ENCODE peak calls at places on chromosomes 6 and 20, in nine cellular contexts. U is suprapubic skin, Q is lower leg skin, D is endothelial cell of umbilical vein, F is stomach, O is NB4, N is HepG2, Y is body of pancreas, T is uterus. I is an unnamed sample.

GRCh38 chr20:625360-625932 is 15.3 kb upstream of the TCF15 start:
- DNase-seq in T (no peak), F (no peak), O (peak; percentile 64), D (peak; percentile 35), Y (no peak), N (no peak), Q (no peak), U (no peak), I (no peak)

GRCh38 chr6:102995491-102995890 is 1602.0 kb downstream of the GRIK2 start:
- DNase-seq in N (no peak), Q (no peak), T (no peak), F (no peak), U (no peak), D (no peak), Y (no peak), O (no peak), I (no peak)

GRCh38 chr6:8499540-8499939 is 64.2 kb upstream of the SLC35B3 start:
- DNase-seq in Y (no peak), Q (no peak), U (no peak), T (no peak), F (no peak), N (peak; percentile 10), O (peak; percentile 12), D (no peak), I (no peak)

GRCh38 chr6:38617856-38618255 is 21.9 kb downstream of the BTBD9 start:
- DNase-seq in F (no peak), T (no peak), U (no peak), Q (no peak), O (no peak), D (no peak), N (no peak), Y (no peak), I (no peak)

GRCh38 chr20:43666376-43667328 is at the start of gene MYBL2:
- DNase-seq in F (peak; percentile 66), T (peak; percentile 15), Q (no peak), D (peak; percentile 48), N (peak; percentile 70), U (no peak), O (peak; percentile 86), Y (peak; percentile 58), I (no peak)

GRCh38 chr6:12343122-12343439 is 52.9 kb downstream of the EDN1 start:
- DNase-seq in N (no peak), D (no peak), O (peak; percentile 71), Q (no peak), T (no peak), Y (no peak), U (no peak), F (no peak), I (no peak)

GRCh38 chr20:22924036-22924737 is 110.9 kb upstream of the SSTR4 start:
- DNase-seq in F (no peak), O (no peak), U (no peak), D (no peak), T (no peak), N (no peak), Y (no peak), Q (no peak), I (no peak)

GRCh38 chr6:4584801-4585200 is 191.4 kb upstream of the CDYL start:
- DNase-seq in D (no peak), Y (no peak), U (no peak), T (no peak), N (no peak), Q (peak; percentile 58), F (no peak), O (no peak), I (no peak)

GRCh38 chr6:61868507-61869080 is 417.4 kb downstream of the KHDRBS2 start:
- DNase-seq in U (no peak), D (no peak), Q (no peak), Y (no peak), F (no peak), T (no peak), O (no peak), N (no peak), I (no peak)

GRCh38 chr20:59037386-59037785 is 5.2 kb downstream of the PRELID3B start:
- DNase-seq in D (no peak), Y (no peak), N (no peak), T (no peak), F (no peak), Q (no peak), U (no peak), O (no peak), I (no peak)

GRCh38 chr6:12791371-12791770 is 74.8 kb downstream of the PHACTR1 start:
- DNase-seq in Q (no peak), Y (no peak), D (no peak), T (no peak), U (no peak), N (no peak), O (no peak), F (no peak), I (no peak)

GRCh38 chr6:155955038-155955437 is 499.4 kb upstream of the NOX3 start:
- DNase-seq in N (no peak), T (no peak), Y (no peak), D (no peak), F (no peak), U (no peak), Q (no peak), O (peak; percentile 8), I (no peak)

GRCh38 chr6:4804095-4804494 is 27.9 kb downstream of the CDYL start:
- DNase-seq in D (no peak), N (peak; percentile 34), U (no peak), O (peak; percentile 70), T (no peak), Y (no peak), F (no peak), Q (no peak), I (no peak)

GRCh38 chr6:17871169-17871479 is 116.3 kb downstream of the KIF13A start:
- DNase-seq in N (no peak), Y (no peak), T (no peak), U (no peak), D (no peak), F (no peak), Q (no peak), O (no peak), I (no peak)

GRCh38 chr20:23624307-23624706 is 13.4 kb downstream of the CST3 start:
- DNase-seq in Y (no peak), Q (no peak), N (peak; percentile 55), D (no peak), O (no peak), U (no peak), T (no peak), F (no peak), I (no peak)

GRCh38 chr20:58393299-58393698 is 4.3 kb downstream of the VAPB start:
- DNase-seq in Q (no peak), U (no peak), D (no peak), F (no peak), Y (no peak), T (no peak), N (no peak), O (no peak), I (no peak)

GRCh38 chr20:2101935-2102584 is 433 bp downstream of the STK35 start:
- DNase-seq in N (peak; percentile 94), Q (peak; percentile 98), F (peak; percentile 91), U (peak; percentile 96), O (peak; percentile 96), T (peak; percentile 88), D (peak; percentile 90), Y (peak; percentile 92), I (peak; percentile 88)
- TF ChIP-seq POLR2A in N (peak; percentile 91), Q (no peak), F (no peak), U (no peak), O (peak; percentile 87), T (peak; percentile 33), D (peak; percentile 75), Y (peak; percentile 2), I (no peak)

DNA sequence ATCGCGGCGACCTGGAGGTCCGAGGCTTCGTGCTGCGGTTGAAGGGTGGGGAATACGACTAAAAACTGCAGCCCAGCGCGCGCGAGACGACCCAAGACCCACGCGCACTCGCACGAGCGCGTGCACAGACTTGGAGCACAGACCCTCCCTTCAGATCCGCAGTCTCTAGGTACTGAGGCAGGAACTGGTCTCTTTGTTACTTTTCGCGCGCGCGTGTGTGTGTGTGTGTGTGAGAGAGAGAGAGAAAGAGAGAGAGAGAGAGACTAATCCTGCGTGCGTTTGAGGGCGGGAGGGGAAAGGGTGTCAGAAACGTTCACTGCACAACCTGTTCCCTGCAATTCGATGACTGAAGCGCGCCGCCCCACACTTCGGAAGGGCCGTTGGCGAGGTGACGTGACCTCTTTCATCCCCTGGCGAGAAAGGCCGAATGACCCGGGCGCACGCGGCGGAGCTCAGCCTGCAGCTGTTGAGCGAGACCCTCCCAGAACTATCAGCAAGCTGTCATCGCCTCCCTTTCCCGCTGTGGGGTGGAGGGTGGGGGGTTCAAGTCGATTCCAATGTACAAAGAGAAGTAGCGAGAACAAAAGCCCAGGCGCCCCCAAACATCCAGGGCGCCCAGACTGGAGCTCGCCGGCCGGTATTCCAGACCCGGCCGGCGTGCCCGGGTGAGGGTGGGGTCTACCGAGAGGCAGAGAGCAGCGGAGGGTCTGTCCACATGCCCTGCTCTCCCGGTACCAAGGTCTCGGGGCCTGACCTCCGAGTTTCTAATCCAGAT is 1.5 kb upstream of the TUBB2B start:
- DNase-seq in Y (no peak), Q (peak; percentile 87), O (no peak), N (no peak), T (no peak), U (no peak), F (no peak), D (no peak), I (no peak)
- H3K4me3 ChIP-seq in Y (no peak overlapping the region), Q (no peak overlapping the region), O (no peak overlapping the region), N (peak overlapping the region; percentile 66), T (peak overlapping the region; percentile 25), U (peak overlapping the region; percentile 48), F (peak overlapping the region; percentile 59), D (no peak overlapping the region), I (peak overlapping the region; percentile 47)

GRCh38 chr6:157021267-157022021 is 244.3 kb downstream of the ARID1B start:
- DNase-seq in U (peak; percentile 95), D (peak; percentile 85), T (peak; percentile 90), O (peak; percentile 95), Q (peak; percentile 98), F (peak; percentile 90), N (peak; percentile 91), Y (peak; percentile 91), I (peak; percentile 87)

GRCh38 chr6:157019733-157020132 is 242.6 kb downstream of the ARID1B start:
- DNase-seq in U (no peak), T (no peak), N (no peak), Q (no peak), F (no peak), D (peak; percentile 14), O (peak; percentile 59), Y (no peak), I (no peak)

GRCh38 chr6:157023958-157024357 is 246.8 kb downstream of the ARID1B start:
- DNase-seq in O (peak; percentile 23), N (no peak), U (no peak), F (no peak), Q (no peak), Y (no peak), T (no peak), D (no peak), I (no peak)

GRCh38 chr6:157020398-157021266 is 243.5 kb downstream of the ARID1B start:
- DNase-seq in Q (peak; percentile 93), D (peak; percentile 66), T (no peak), Y (peak; percentile 66), O (peak; percentile 88), N (peak; percentile 51), F (no peak), U (no peak), I (peak; percentile 52)

GRCh38 chr6:157022022-157022740 is 245.0 kb downstream of the ARID1B start:
- DNase-seq in O (peak; percentile 90), F (peak; percentile 89), N (peak; percentile 71), D (peak; percentile 77), Y (peak; percentile 91), Q (peak; percentile 97), T (peak; percentile 92), U (peak; percentile 91), I (peak; percentile 80)
- TF ChIP-seq POLR2A in O (peak; percentile 57), F (no peak), N (peak; percentile 68), D (no peak), Y (no peak), Q (no peak), T (no peak), U (no peak), I (peak; percentile 62)

GRCh38 chr6:137165375-137166246 is 7.8 kb downstream of the IL22RA2 start:
- DNase-seq in Q (no peak), D (no peak), T (no peak), F (peak; percentile 69), O (peak; percentile 85), Y (peak; percentile 77), N (peak; percentile 35), U (no peak), I (no peak)
- H3K4me3 ChIP-seq in Q (no peak overlapping the region), D (no peak overlapping the region), T (no peak overlapping the region), F (no peak overlapping the region), O (no peak overlapping the region), Y (no peak overlapping the region), N (no peak overlapping the region), U (no peak overlapping the region), I (no peak overlapping the region)